ENCODE peak calls at places on chromosomes 6 and 20, in ten cellular contexts. D is mesothelial cell of epicardium; Z is gastrocnemius medialis; K is CD4-positive, alpha-beta T cell; G is coronary artery; F is H9; P is MM.1S; E is OCI-LY7; C is fibroblast of pulmonary artery; Q is astrocyte of the spinal cord. N is an unnamed sample.

GRCh38 chr20:44218441-44218840 is 7.9 kb upstream of the OSER1 start:
- DNase-seq in P (no peak), E (no peak), Z (no peak), Q (no peak), D (no peak), G (no peak), K (peak; percentile 48), F (no peak), C (no peak), N (no peak)

GRCh38 chr20:41031243-41031619 is 2.6 kb downstream of the TOP1 start:
- DNase-seq in G (no peak), D (no peak), C (no peak), E (no peak), Q (no peak), F (no peak), P (no peak), K (no peak), Z (no peak), N (no peak)

GRCh38 chr20:1375515-1375914 is 17.3 kb downstream of the FKBP1A start:
- DNase-seq in P (no peak), F (no peak), K (no peak), E (no peak), D (no peak), C (peak; percentile 92), G (no peak), Z (no peak), Q (peak; percentile 60), N (peak; percentile 27)

GRCh38 chr20:48378976-48379670 is 448.7 kb downstream of the PREX1 start:
- DNase-seq in C (no peak), E (no peak), F (no peak), Q (no peak), G (no peak), P (no peak), D (no peak), K (no peak), Z (no peak), N (no peak)

GRCh38 chr6:149934249-149935156 is 7.3 kb upstream of the ULBP2 start:
- DNase-seq in Z (no peak), F (no peak), C (peak; percentile 84), D (peak; percentile 75), E (peak; percentile 78), P (peak; percentile 48), Q (peak; percentile 75), G (peak; percentile 69), K (peak; percentile 54), N (peak; percentile 84)

GRCh38 chr6:87237804-87238203 is 82.4 kb downstream of the ZNF292 start:
- DNase-seq in Q (peak; percentile 34), C (peak; percentile 47), P (no peak), D (no peak), K (no peak), Z (no peak), F (no peak), E (peak; percentile 27), G (no peak), N (no peak)

GRCh38 chr20:62122659-62123449 is 579 bp downstream of the LSM14B start:
- DNase-seq in C (peak; percentile 27), Z (no peak), F (no peak), Q (peak; percentile 35), P (peak; percentile 58), K (peak; percentile 26), G (no peak), E (peak; percentile 59), D (peak; percentile 65), N (no peak)

GRCh38 chr6:18538315-18538714 is 151.2 kb downstream of the RNF144B start:
- DNase-seq in K (no peak), D (no peak), Q (no peak), E (no peak), Z (no peak), F (no peak), G (no peak), P (no peak), C (no peak), N (no peak)

GRCh38 chr6:51398064-51398740 is 579.5 kb downstream of the TFAP2B start:
- DNase-seq in F (no peak), D (no peak), G (no peak), Q (no peak), K (no peak), E (no peak), P (no peak), C (no peak), Z (no peak), N (no peak)

GRCh38 chr6:3162565-3163247 is 5.4 kb upstream of the TUBB2A start:
- DNase-seq in K (peak; percentile 40), Q (peak; percentile 78), G (peak; percentile 85), C (peak; percentile 74), F (peak; percentile 81), P (peak; percentile 57), D (peak; percentile 75), Z (peak; percentile 40), E (peak; percentile 82), N (peak; percentile 89)

GRCh38 chr6:14317616-14318015 is 200.0 kb downstream of the CD83 start:
- DNase-seq in C (no peak), E (no peak), P (no peak), F (no peak), Q (no peak), D (no peak), K (no peak), Z (no peak), G (no peak), N (no peak)

GRCh38 chr6:31545291-31545690 is 1.1 kb downstream of the ATP6V1G2 start:
- DNase-seq in D (no peak), P (no peak), Z (no peak), G (no peak), E (no peak), Q (no peak), F (no peak), C (no peak), K (no peak), N (no peak)

GRCh38 chr6:31546339-31546961 is at the start of gene ATP6V1G2:
- DNase-seq in Q (peak; percentile 96), P (peak; percentile 85), G (peak; percentile 94), F (peak; percentile 99), K (peak; percentile 71), E (peak; percentile 94), C (peak; percentile 93), D (peak; percentile 91), Z (peak; percentile 71), N (peak; percentile 97)

GRCh38 chr6:31547727-31548422 is 467 bp downstream of the NFKBIL1 start:
- DNase-seq in Q (no peak), Z (no peak), G (no peak), P (no peak), K (no peak), D (no peak), C (no peak), E (no peak), F (no peak), N (no peak)

GRCh38 chr6:31548423-31548873 is 1.0 kb downstream of the NFKBIL1 start:
- DNase-seq in F (no peak), D (no peak), Z (no peak), Q (no peak), P (no peak), K (no peak), G (no peak), E (no peak), C (no peak), N (no peak)

GRCh38 chr6:31546962-31547726 is at the start of gene NFKBIL1:
- DNase-seq in E (peak; percentile 99), G (peak; percentile 98), P (peak; percentile 95), Z (peak; percentile 96), F (peak; percentile 97), D (peak; percentile 84), K (peak; percentile 80), Q (peak; percentile 99), C (peak; percentile 99), N (peak; percentile 96)
- TF ChIP-seq CTCF in E (peak; percentile 28), G (no peak), P (no peak), Z (no peak), F (no peak), D (no peak), K (peak; percentile 21), Q (no peak), C (no peak), N (no peak)

DNA sequence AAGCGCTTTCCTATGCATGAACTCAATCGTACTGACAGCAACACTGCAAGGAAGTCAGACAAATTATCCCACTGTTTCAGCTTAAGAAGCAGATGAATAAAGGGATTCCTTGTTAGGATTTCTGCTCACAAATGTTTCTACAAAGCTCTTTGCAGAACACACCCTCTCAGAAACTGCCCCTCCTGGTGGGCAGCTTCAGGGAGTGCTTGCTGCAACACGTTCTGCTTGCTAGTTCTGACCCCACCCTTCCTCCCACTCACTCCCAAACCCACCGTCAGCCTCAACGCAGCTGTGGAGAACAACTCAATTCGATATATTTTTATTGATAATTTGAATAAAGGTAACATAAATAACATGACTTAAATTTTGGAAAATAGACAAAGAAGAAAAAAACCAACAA is 250.8 kb upstream of the PRDM1 start:
- DNase-seq in F (peak; percentile 76), G (no peak), K (no peak), P (no peak), C (peak; percentile 3), E (peak; percentile 75), Q (peak; percentile 36), D (peak; percentile 39), Z (no peak), N (no peak)
- TF ChIP-seq CTCF in F (peak; percentile 82), G (no peak), K (no peak), P (peak; percentile 26), C (no peak), E (peak; percentile 81), Q (peak; percentile 49), D (no peak), Z (no peak), N (peak; percentile 47)

GRCh38 chr20:37727957-37728634 is 34.3 kb downstream of the CTNNBL1 start:
- DNase-seq in Z (no peak), K (no peak), C (no peak), F (no peak), E (no peak), D (no peak), P (no peak), Q (no peak), G (no peak), N (no peak)
- TF ChIP-seq CTCF in Z (no peak), K (no peak), C (no peak), F (no peak), E (no peak), D (no peak), P (no peak), Q (no peak), G (no peak), N (no peak)

GRCh38 chr6:160300076-160300695 is 41.6 kb upstream of the SLC22A2 start:
- DNase-seq in Q (no peak), K (no peak), P (no peak), G (no peak), Z (no peak), C (no peak), F (no peak), E (no peak), D (no peak), N (no peak)

GRCh38 chr6:160299559-160299958 is 40.9 kb upstream of the SLC22A2 start:
- DNase-seq in F (no peak), G (no peak), K (no peak), D (no peak), P (no peak), E (no peak), Q (no peak), C (no peak), Z (no peak), N (no peak)

GRCh38 chr6:160293844-160294243 is 35.2 kb upstream of the SLC22A2 start:
- DNase-seq in K (no peak), D (no peak), Q (no peak), E (no peak), C (no peak), Z (no peak), F (no peak), G (no peak), P (no peak), N (no peak)

GRCh38 chr6:160301341-160301740 is 42.7 kb upstream of the SLC22A2 start:
- DNase-seq in G (no peak), Q (no peak), C (no peak), K (no peak), P (no peak), D (no peak), Z (peak; percentile 36), F (no peak), E (no peak), N (no peak)

GRCh38 chr6:160297310-160297709 is 38.7 kb upstream of the SLC22A2 start:
- DNase-seq in G (no peak), Z (no peak), C (no peak), P (no peak), F (peak; percentile 62), D (no peak), Q (no peak), K (no peak), E (no peak), N (no peak)
- TF ChIP-seq CTCF in G (no peak), Z (no peak), C (no peak), P (no peak), F (peak; percentile 64), D (no peak), Q (no peak), K (no peak), E (no peak), N (no peak)